ENCODE peak calls at places on chromosome 14, in five cellular contexts. R is cardiac fibroblast, H is HCT116, C is BJ, Y is fibroblast of pulmonary artery. Q is an unnamed sample.
A peak's percentile ranks its signal among the peaks of the same experiment; 100 is the strongest.

GRCh38 chr14:77653473-77653872 is 37.0 kb upstream of the SPTLC2 start:
- DNase-seq in C (no peak), H (no peak), R (no peak), Y (no peak), Q (no peak)

GRCh38 chr14:75277000-75277795 is 1.4 kb upstream of the FOS start:
- DNase-seq in H (no peak), Y (peak; percentile 94), C (peak; percentile 82), R (peak; percentile 89), Q (peak; percentile 85)

GRCh38 chr14:101933209-101933608 is 31.2 kb upstream of the DYNC1H1 start:
- DNase-seq in H (no peak), Y (no peak), R (no peak), C (no peak), Q (no peak)

GRCh38 chr14:100042328-100042727 is 22.9 kb upstream of the EVL start:
- DNase-seq in R (no peak), H (no peak), C (no peak), Y (no peak), Q (no peak)

GRCh38 chr14:64891839-64892375 is 12.2 kb upstream of the SPTB start:
- DNase-seq in C (no peak), Y (peak; percentile 81), H (peak; percentile 59), R (peak; percentile 82), Q (peak; percentile 33)

GRCh38 chr14:50366115-50366514 is 30.6 kb downstream of the CDKL1 start:
- DNase-seq in R (peak; percentile 23), H (no peak), C (no peak), Y (no peak), Q (no peak)

GRCh38 chr14:60349663-60350365 is 100.8 kb downstream of the PPM1A start:
- DNase-seq in C (no peak), Y (peak; percentile 65), H (peak; percentile 39), R (peak; percentile 71), Q (no peak)

GRCh38 chr14:73741386-73741875 is 27.2 kb upstream of the PNMA1 start:
- DNase-seq in R (peak; percentile 63), C (no peak), Y (peak; percentile 70), H (no peak), Q (no peak)

DNA sequence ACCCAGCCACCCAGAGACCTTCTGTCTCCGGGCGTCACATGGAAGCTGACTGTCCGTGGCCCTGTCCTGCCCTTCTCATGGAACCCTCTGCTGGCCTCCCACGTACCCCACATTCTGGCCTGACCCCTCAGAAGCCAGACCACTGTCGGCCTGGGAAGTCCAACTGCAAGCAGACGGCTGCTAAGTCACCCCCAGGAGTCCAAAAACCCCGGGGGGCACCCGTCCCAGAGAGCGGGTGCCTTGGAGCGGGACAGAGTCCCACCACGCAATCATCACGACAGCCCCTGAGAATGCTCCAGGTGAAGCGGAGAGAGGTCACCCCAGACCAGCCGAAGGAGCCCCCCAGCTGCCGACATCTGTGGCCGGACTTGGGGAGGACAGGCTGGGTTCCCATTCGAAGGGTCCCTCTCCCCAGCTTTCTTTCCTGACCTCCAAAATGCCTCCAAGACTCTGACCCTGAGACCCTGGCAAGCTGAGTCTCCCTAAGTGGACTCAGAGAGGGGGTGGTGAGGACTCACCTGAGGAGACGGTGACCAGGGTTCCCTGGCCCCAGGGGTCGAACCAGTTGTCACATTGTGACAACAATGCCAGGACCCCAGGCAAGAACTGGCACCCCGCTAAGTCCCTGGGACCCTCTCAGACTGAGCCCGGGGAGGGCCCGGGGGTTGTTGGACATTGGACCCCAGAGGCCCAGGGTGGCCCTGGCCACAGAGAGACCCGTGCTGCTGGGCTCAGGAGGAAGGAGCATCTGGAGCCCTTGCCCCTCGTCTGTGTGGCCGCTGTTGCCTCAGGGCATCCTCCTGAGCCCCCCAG is 337.1 kb downstream of the TMEM121 start:
- DNase-seq in C (no peak), H (no peak), Y (no peak), R (no peak), Q (no peak)
- H3K4me3 ChIP-seq in C (no peak overlapping the region), H (no peak overlapping the region), Y (no peak overlapping the region), R (no peak overlapping the region), Q (no peak overlapping the region)

GRCh38 chr14:91506226-91506625 is 3.9 kb downstream of the PPP4R3A start:
- DNase-seq in Y (no peak), R (no peak), C (no peak), H (no peak), Q (no peak)
- H3K4me3 ChIP-seq in Y (no peak overlapping the region), R (no peak overlapping the region), C (no peak overlapping the region), H (no peak overlapping the region), Q (no peak overlapping the region)

DNA sequence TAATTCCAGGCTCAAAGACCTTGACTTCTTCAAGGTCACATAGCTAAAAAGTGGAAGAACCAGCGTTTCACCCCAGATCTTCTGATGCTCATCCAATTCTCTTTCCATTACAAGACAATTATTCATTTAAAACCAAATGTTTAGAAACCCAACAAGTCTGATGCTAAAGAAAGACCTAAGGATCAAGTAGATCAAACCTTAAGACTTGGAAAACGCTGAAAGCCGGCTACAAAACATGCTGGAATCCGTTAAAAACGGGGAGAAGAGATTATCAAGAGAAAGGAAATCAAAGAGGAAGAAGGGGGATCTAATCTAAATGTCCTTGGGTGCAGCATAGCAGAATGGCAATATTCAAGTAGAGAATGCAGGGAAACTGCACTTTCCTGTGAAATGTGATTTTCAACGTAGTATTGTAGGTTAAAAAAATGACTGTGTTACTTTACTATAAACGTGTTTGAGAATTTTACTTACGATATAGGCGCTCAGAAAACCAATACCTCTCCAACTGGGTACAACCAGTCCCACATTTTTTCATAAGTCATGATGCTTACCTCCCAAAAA is 1.3 kb downstream of the PPP1R13B start:
- DNase-seq in R (no peak), H (no peak), C (no peak), Y (no peak), Q (no peak)
- H3K4me3 ChIP-seq in R (peak overlapping the region; percentile 75), H (peak overlapping the region; percentile 86), C (peak overlapping the region; percentile 89), Y (peak overlapping the region; percentile 67), Q (peak overlapping the region; percentile 79)

GRCh38 chr14:22822619-22823551 is 6.8 kb upstream of the MRPL52 start:
- DNase-seq in Y (peak; percentile 92), R (peak; percentile 92), H (peak; percentile 51), C (peak; percentile 54), Q (peak; percentile 54)
- H3K4me3 ChIP-seq in Y (peak overlapping the region; percentile 42), R (peak overlapping the region; percentile 33), H (peak overlapping the region; percentile 43), C (peak overlapping the region; percentile 28), Q (peak overlapping the region; percentile 31)

DNA sequence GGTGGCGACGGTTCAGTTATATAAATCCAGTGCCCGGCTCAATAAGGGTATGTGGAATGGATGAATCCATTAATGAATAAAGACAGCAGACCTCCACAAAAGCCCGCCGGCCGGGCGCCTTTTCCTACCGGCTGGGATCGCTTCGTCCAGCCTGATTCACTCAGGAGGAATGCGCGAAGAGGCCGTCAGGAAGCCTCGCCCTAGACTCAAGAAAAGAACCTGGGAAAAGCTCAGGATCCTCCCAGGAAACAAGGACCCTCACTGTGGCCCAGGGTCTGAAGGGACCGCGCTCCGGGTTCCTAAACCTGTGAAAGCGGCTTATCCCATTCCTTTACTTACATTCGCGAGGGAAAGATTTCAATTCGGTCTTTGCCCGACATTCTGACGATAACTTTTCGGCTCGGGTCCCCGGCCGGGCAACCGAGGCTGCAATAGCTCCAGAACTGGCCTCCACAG is 257 bp downstream of the ATP6V1D start:
- DNase-seq in R (peak; percentile 71), C (peak; percentile 6), H (no peak), Y (peak; percentile 66), Q (peak; percentile 18)
- H3K4me3 ChIP-seq in R (peak overlapping the region; percentile 91), C (peak overlapping the region; percentile 85), H (peak overlapping the region; percentile 93), Y (peak overlapping the region; percentile 98), Q (peak overlapping the region; percentile 96)

GRCh38 chr14:62696969-62697328 is 348.3 kb downstream of the KCNH5 start:
- DNase-seq in Y (no peak), H (no peak), R (no peak), C (no peak), Q (no peak)
- H3K4me3 ChIP-seq in Y (no peak overlapping the region), H (no peak overlapping the region), R (no peak overlapping the region), C (no peak overlapping the region), Q (no peak overlapping the region)

DNA sequence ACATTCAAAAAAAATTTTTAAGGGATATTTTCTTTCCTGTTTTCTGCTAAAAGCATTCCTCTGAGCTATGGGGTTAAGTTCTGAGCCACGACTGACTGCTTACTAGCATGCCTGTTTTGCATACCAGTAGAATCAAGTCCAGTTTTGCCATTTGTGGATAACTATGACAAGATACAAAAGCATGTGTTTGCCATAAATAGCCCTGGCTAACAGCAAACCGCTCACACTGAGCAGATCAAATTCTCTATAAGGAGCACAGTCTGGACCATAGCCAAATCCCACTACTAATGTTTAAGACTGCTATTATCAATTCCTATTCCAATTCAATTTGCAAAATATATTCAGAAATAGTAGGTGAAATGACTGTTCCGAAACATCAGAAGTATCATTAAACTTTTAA is 3.2 kb downstream of the CFL2 start:
- DNase-seq in R (peak; percentile 88), H (no peak), C (peak; percentile 68), Y (peak; percentile 73), Q (no peak)
- H3K4me3 ChIP-seq in R (no peak overlapping the region), H (no peak overlapping the region), C (no peak overlapping the region), Y (no peak overlapping the region), Q (no peak overlapping the region)

DNA sequence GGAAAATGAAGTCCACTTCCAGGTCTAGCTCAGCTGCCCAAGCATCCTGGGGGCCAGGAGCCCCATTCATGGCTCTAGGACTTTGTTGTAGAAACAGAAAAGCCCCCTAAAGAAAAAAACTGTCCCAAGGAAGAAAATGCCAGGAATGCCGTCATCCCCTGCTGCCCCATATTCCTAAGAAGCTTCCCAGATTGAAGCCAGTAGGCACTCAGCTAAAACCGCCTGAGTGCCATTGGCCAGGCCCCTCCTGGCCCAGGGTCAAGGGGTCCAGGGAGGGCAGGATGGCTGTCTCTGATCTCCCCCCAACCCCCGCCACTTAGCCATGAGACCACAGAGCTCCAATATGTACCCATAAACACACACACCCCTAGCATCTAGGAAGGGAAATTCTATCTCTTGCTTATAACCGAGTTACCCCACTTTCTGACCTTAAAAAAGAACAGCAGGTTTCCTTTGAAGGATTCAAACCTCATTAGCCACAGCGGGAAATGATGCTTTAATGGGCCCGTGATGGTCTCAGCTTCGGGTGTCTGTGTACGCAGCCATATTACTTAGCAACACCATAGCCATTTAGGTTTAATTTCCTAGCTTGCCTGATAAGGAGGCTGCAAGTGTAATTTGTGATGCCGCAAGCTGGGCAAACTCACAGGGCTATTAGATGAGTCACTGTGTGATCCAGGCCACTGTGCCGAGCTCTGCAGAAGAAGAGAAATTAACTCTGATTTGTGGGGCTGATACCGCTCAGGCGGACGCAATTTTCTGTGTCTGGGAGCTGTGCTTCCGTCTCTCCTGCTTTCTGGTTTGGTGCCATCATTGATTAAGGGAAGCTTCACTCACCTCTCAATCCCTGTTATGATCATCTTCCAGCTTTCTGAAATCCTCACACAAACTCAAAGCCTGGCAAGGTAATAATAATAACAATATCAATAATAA is 84.2 kb downstream of the GCH1 start:
- DNase-seq in C (peak; percentile 39), R (peak; percentile 61), Y (peak; percentile 74), H (no peak), Q (peak; percentile 80)
- H3K4me3 ChIP-seq in C (no peak overlapping the region), R (no peak overlapping the region), Y (no peak overlapping the region), H (no peak overlapping the region), Q (no peak overlapping the region)

Q was measured in retinal pigment epithelial cell.